ENCODE peak calls at places on chromosomes 7 and 10, in nine cellular contexts. One of them, this sample, is unnamed.

GRCh38 chr7:22452142-22452763 is 47.7 kb downstream of the STEAP1B start:
- DNase-seq in mucosa of descending colon: peak
- DNase-seq in neuronal stem cell: peak
- DNase-seq in tibial artery: no peak
- DNase-seq in KG1: no peak
- DNase-seq in skeletal muscle cell: no peak
- DNase-seq in smooth muscle cell of the brain vasculature: no peak
- DNase-seq in H4: no peak
- DNase-seq in mesothelial cell of epicardium: peak
- DNase-seq in this sample: peak

GRCh38 chr10:71093531-71093930 is 118.8 kb upstream of the UNC5B start:
- DNase-seq in smooth muscle cell of the brain vasculature: no peak
- DNase-seq in neuronal stem cell: no peak
- DNase-seq in skeletal muscle cell: no peak
- DNase-seq in KG1: no peak
- DNase-seq in mesothelial cell of epicardium: no peak
- DNase-seq in mucosa of descending colon: no peak
- DNase-seq in H4: no peak
- DNase-seq in tibial artery: peak
- DNase-seq in this sample: no peak

GRCh38 chr10:32386623-32387022 is 39.7 kb upstream of the EPC1 start:
- DNase-seq in neuronal stem cell: no peak
- DNase-seq in mucosa of descending colon: no peak
- DNase-seq in KG1: peak
- DNase-seq in tibial artery: no peak
- DNase-seq in smooth muscle cell of the brain vasculature: no peak
- DNase-seq in mesothelial cell of epicardium: no peak
- DNase-seq in H4: peak
- DNase-seq in skeletal muscle cell: no peak
- DNase-seq in this sample: peak

GRCh38 chr10:110410329-110411046 is 87.2 kb upstream of the DUSP5 start:
- DNase-seq in tibial artery: no peak
- DNase-seq in skeletal muscle cell: peak
- DNase-seq in H4: peak
- DNase-seq in neuronal stem cell: no peak
- DNase-seq in KG1: no peak
- DNase-seq in mucosa of descending colon: peak
- DNase-seq in mesothelial cell of epicardium: peak
- DNase-seq in smooth muscle cell of the brain vasculature: peak
- DNase-seq in this sample: no peak

GRCh38 chr10:103181244-103181643 is 11.8 kb downstream of the NT5C2 start:
- DNase-seq in mucosa of descending colon: no peak
- DNase-seq in neuronal stem cell: no peak
- DNase-seq in H4: no peak
- DNase-seq in skeletal muscle cell: no peak
- DNase-seq in smooth muscle cell of the brain vasculature: no peak
- DNase-seq in mesothelial cell of epicardium: no peak
- DNase-seq in tibial artery: no peak
- DNase-seq in KG1: peak
- DNase-seq in this sample: peak

GRCh38 chr7:138195207-138195606 is 118.9 kb downstream of the AKR1D1 start:
- DNase-seq in mucosa of descending colon: no peak
- DNase-seq in smooth muscle cell of the brain vasculature: no peak
- DNase-seq in tibial artery: no peak
- DNase-seq in KG1: no peak
- DNase-seq in neuronal stem cell: no peak
- DNase-seq in mesothelial cell of epicardium: no peak
- DNase-seq in H4: peak
- DNase-seq in skeletal muscle cell: no peak
- DNase-seq in this sample: no peak

GRCh38 chr10:93224005-93224779 is 150.5 kb downstream of the CYP26A1 start:
- DNase-seq in smooth muscle cell of the brain vasculature: no peak
- DNase-seq in neuronal stem cell: no peak
- DNase-seq in tibial artery: no peak
- DNase-seq in mucosa of descending colon: no peak
- DNase-seq in mesothelial cell of epicardium: no peak
- DNase-seq in H4: no peak
- DNase-seq in skeletal muscle cell: no peak
- DNase-seq in KG1: no peak
- DNase-seq in this sample: peak

GRCh38 chr10:59805043-59805442 is 51.8 kb upstream of the MRLN start:
- DNase-seq in mesothelial cell of epicardium: no peak
- DNase-seq in tibial artery: no peak
- DNase-seq in H4: peak
- DNase-seq in KG1: no peak
- DNase-seq in skeletal muscle cell: no peak
- DNase-seq in neuronal stem cell: peak
- DNase-seq in smooth muscle cell of the brain vasculature: no peak
- DNase-seq in mucosa of descending colon: peak
- DNase-seq in this sample: peak

GRCh38 chr7:75599244-75599771 is 107.2 kb downstream of the SPDYE5 start:
- DNase-seq in smooth muscle cell of the brain vasculature: no peak
- DNase-seq in mesothelial cell of epicardium: no peak
- DNase-seq in H4: no peak
- DNase-seq in KG1: no peak
- DNase-seq in mucosa of descending colon: no peak
- DNase-seq in tibial artery: no peak
- DNase-seq in neuronal stem cell: peak
- DNase-seq in skeletal muscle cell: no peak
- DNase-seq in this sample: no peak

GRCh38 chr10:22230331-22230833 is 12.6 kb upstream of the EBLN1 start:
- DNase-seq in H4: peak
- DNase-seq in KG1: peak
- DNase-seq in smooth muscle cell of the brain vasculature: no peak
- DNase-seq in tibial artery: no peak
- DNase-seq in neuronal stem cell: peak
- DNase-seq in skeletal muscle cell: peak
- DNase-seq in mucosa of descending colon: no peak
- DNase-seq in mesothelial cell of epicardium: no peak
- DNase-seq in this sample: peak

GRCh38 chr10:31121797-31122586 is 90.3 kb upstream of the ZNF438 start:
- DNase-seq in mucosa of descending colon: no peak
- DNase-seq in neuronal stem cell: no peak
- DNase-seq in tibial artery: no peak
- DNase-seq in H4: no peak
- DNase-seq in smooth muscle cell of the brain vasculature: no peak
- DNase-seq in KG1: no peak
- DNase-seq in mesothelial cell of epicardium: no peak
- DNase-seq in skeletal muscle cell: no peak
- DNase-seq in this sample: no peak

GRCh38 chr10:60827791-60828488 is 49.7 kb downstream of the CDK1 start:
- DNase-seq in neuronal stem cell: no peak
- DNase-seq in mucosa of descending colon: no peak
- DNase-seq in smooth muscle cell of the brain vasculature: no peak
- DNase-seq in mesothelial cell of epicardium: no peak
- DNase-seq in skeletal muscle cell: peak
- DNase-seq in H4: peak
- DNase-seq in tibial artery: no peak
- DNase-seq in KG1: no peak
- DNase-seq in this sample: peak

GRCh38 chr7:47338031-47338430 is 243.9 kb downstream of the TNS3 start:
- DNase-seq in mesothelial cell of epicardium: no peak
- DNase-seq in mucosa of descending colon: no peak
- DNase-seq in skeletal muscle cell: no peak
- DNase-seq in neuronal stem cell: no peak
- DNase-seq in tibial artery: no peak
- DNase-seq in KG1: no peak
- DNase-seq in H4: no peak
- DNase-seq in smooth muscle cell of the brain vasculature: no peak
- DNase-seq in this sample: no peak

GRCh38 chr7:96414931-96415292 is 93.0 kb upstream of the SLC25A13 start:
- DNase-seq in skeletal muscle cell: no peak
- DNase-seq in mucosa of descending colon: no peak
- DNase-seq in tibial artery: no peak
- DNase-seq in mesothelial cell of epicardium: peak
- DNase-seq in KG1: no peak
- DNase-seq in H4: peak
- DNase-seq in smooth muscle cell of the brain vasculature: no peak
- DNase-seq in neuronal stem cell: peak
- DNase-seq in this sample: peak

This sample was measured in KBM-7.